ENCODE peak calls at places on chromosomes 7 and 10, in four cellular contexts. S is GM12878, U is SK-N-SH, Q is HepG2. M is an unnamed sample.

GRCh38 chr7:129100827-129101166 is 43.7 kb upstream of the TSPAN33 start:
- DNase-seq in U (no peak), Q (no peak), S (no peak), M (no peak)

GRCh38 chr7:80053098-80053497 is 81.5 kb upstream of the GNAI1 start:
- DNase-seq in Q (peak), S (no peak), U (no peak), M (no peak)

GRCh38 chr7:139479620-139480019 is 3.9 kb downstream of the KLRG2 start:
- DNase-seq in S (no peak), Q (no peak), U (peak), M (no peak)

GRCh38 chr10:34102917-34103506 is 712.1 kb downstream of the PARD3 start:
- DNase-seq in Q (no peak), S (no peak), U (peak), M (no peak)

GRCh38 chr7:68321076-68321639 is 1277.1 kb upstream of the AUTS2 start:
- DNase-seq in S (no peak), U (peak), Q (no peak), M (peak)

GRCh38 chr7:75847707-75848106 is 31.1 kb upstream of the RHBDD2 start:
- DNase-seq in S (no peak), Q (no peak), U (no peak), M (no peak)

GRCh38 chr7:102272075-102272916 is 14.4 kb upstream of the SH2B2 start:
- DNase-seq in Q (peak), S (no peak), U (peak), M (peak)

GRCh38 chr7:152865461-152865860 is 105.9 kb downstream of the ACTR3B start:
- DNase-seq in U (no peak), Q (no peak), S (no peak), M (no peak)

GRCh38 chr10:58844680-58845079 is 331.8 kb upstream of the PHYHIPL start:
- DNase-seq in Q (no peak), U (no peak), S (no peak), M (no peak)

GRCh38 chr10:133383551-133383950 is 4.5 kb downstream of the PAOX start:
- DNase-seq in U (no peak), Q (no peak), S (no peak), M (no peak)

GRCh38 chr7:131221061-131221460 is 106.6 kb upstream of the MKLN1 start:
- DNase-seq in U (no peak), Q (no peak), S (no peak), M (no peak)

GRCh38 chr7:29237483-29237882 is 42.9 kb downstream of the CHN2 start:
- DNase-seq in Q (peak), S (no peak), U (no peak), M (no peak)

GRCh38 chr7:1103009-1103788 is 15.3 kb downstream of the GPER1 start:
- DNase-seq in U (no peak), Q (peak), S (peak), M (no peak)

GRCh38 chr7:140061607-140061930 is 1.2 kb downstream of the PARP12 start:
- DNase-seq in Q (no peak), U (no peak), S (no peak), M (no peak)

GRCh38 chr7:28755255-28755654 is 202.9 kb downstream of the TRIL start:
- DNase-seq in Q (no peak), U (no peak), S (no peak), M (no peak)

GRCh38 chr7:128891942-128892269 is 18.6 kb downstream of the KCP start:
- DNase-seq in Q (no peak), S (no peak), U (peak), M (no peak)

GRCh38 chr10:408223-408622 is 273.0 kb downstream of the ZMYND11 start:
- DNase-seq in U (no peak), Q (no peak), S (no peak), M (no peak)

GRCh38 chr10:88810196-88810961 is 7.8 kb downstream of the LIPM start:
- DNase-seq in Q (peak), U (peak), S (no peak), M (peak)

GRCh38 chr10:58963723-58964124 is 212.7 kb upstream of the PHYHIPL start:
- DNase-seq in S (no peak), Q (peak), U (no peak), M (no peak)

GRCh38 chr10:84348860-84349259 is 20.5 kb downstream of the CCSER2 start:
- DNase-seq in S (no peak), U (no peak), Q (no peak), M (no peak)

GRCh38 chr10:89853796-89854195 is 152.4 kb downstream of the KIF20B start:
- DNase-seq in S (no peak), Q (peak), U (peak), M (no peak)

GRCh38 chr7:113996405-113996804 is 77.6 kb upstream of the PPP1R3A start:
- DNase-seq in S (no peak), U (no peak), Q (no peak), M (no peak)

GRCh38 chr10:74255214-74255613 is 104.2 kb downstream of the ADK start:
- DNase-seq in S (no peak), U (no peak), Q (no peak), M (no peak)

GRCh38 chr7:70051726-70052125 is 453.5 kb downstream of the AUTS2 start:
- DNase-seq in U (no peak), Q (no peak), S (no peak), M (no peak)

GRCh38 chr10:26448706-26449435 is 10.7 kb downstream of the APBB1IP start:
- DNase-seq in S (peak), Q (no peak), U (no peak), M (no peak)

GRCh38 chr7:48109848-48110663 is 21.0 kb downstream of the UPP1 start:
- DNase-seq in S (peak), U (peak), Q (peak), M (peak)

GRCh38 chr7:105837765-105838241 is 38.6 kb downstream of the ATXN7L1 start:
- DNase-seq in U (no peak), S (no peak), Q (no peak), M (no peak)

GRCh38 chr10:99619090-99619800 is 994 bp downstream of the SLC25A28 start:
- DNase-seq in Q (no peak), S (peak), U (no peak), M (no peak)

GRCh38 chr7:68409851-68410250 is 1188.4 kb upstream of the AUTS2 start:
- DNase-seq in S (no peak), U (no peak), Q (no peak), M (no peak)

GRCh38 chr7:93327006-93327633 is 95.0 kb downstream of the VPS50 start:
- DNase-seq in U (no peak), Q (no peak), S (no peak), M (no peak)

GRCh38 chr10:80453715-80454525 is at the start of gene TSPAN14:
- DNase-seq in S (no peak), U (peak), Q (peak), M (peak)

GRCh38 chr7:41107938-41108448 is 594.9 kb downstream of the INHBA start:
- DNase-seq in Q (peak), U (no peak), S (peak), M (peak)

GRCh38 chr7:92820191-92820590 is 16.2 kb downstream of the CDK6 start:
- DNase-seq in U (no peak), S (no peak), Q (no peak), M (no peak)

GRCh38 chr10:122557516-122557915 is 3.0 kb upstream of the DMBT1 start:
- DNase-seq in Q (no peak), U (no peak), S (no peak), M (peak)
- TF ChIP-seq PBX3 in Q (no peak), U (no peak), S (no peak), M (no peak)

GRCh38 chr7:101162551-101163280 is 2.7 kb downstream of the VGF start:
- DNase-seq in S (no peak), U (peak), Q (no peak), M (no peak)
- H3K4me2 ChIP-seq in S (peak), U (peak), Q (peak), M (peak)

GRCh38 chr7:21367081-21367480 is 60.8 kb upstream of the SP4 start:
- DNase-seq in Q (no peak), U (no peak), S (no peak), M (peak)

GRCh38 chr7:21367537-21367936 is 60.3 kb upstream of the SP4 start:
- DNase-seq in Q (no peak), S (no peak), U (no peak), M (no peak)

GRCh38 chr7:21361413-21362130 is 66.3 kb upstream of the SP4 start:
- DNase-seq in Q (peak), U (no peak), S (no peak), M (no peak)

GRCh38 chr7:21365866-21366624 is 61.8 kb upstream of the SP4 start:
- DNase-seq in Q (peak), U (no peak), S (no peak), M (peak)

DNA sequence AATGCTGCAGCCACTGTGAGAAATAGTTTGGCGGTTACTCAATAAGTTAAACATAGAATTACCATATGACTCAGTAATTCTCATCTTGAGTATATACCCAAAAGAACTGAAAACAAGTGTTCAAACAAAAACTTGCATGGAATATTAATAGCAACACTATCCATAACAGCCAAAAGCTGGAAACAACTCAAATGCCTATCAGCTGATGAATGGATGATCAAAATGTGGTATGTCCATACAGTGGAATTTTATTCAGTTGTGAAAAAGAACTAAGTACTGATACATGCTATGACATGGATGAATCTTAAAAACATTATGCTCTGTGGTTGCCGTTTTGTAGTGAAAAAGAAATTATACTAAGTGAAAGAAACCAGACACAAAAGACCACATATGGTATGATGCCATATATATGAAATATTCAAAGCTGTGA is 63.0 kb upstream of the SP4 start:
- DNase-seq in S (no peak), U (no peak), Q (peak), M (no peak)
- TF ChIP-seq PBX3 in S (no peak), U (no peak), Q (no peak), M (no peak)

DNA sequence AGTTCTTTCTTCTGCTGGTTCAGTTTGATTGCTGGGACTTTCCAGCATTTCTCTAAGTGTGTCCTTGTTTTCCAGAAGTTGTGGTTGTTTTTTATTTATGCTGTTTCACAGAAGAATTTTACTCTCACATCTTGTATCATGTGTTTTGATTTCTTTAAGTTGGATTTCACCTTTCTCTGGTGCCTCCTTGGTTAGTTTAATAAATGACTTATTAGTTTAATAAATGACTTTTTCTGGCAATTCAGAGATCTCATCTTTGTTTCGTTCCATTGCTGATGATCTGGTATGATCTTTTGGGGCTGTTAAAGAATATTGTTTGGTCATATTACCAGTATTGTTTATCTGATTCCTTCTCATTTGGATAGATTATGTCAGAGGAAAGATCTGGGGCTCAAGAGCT is 59.8 kb upstream of the CYP2C9 start:
- DNase-seq in Q (no peak), S (no peak), U (no peak), M (no peak)
- H3K4me2 ChIP-seq in Q (no peak), S (no peak), U (no peak), M (peak)

M was measured in A549.